ENCODE peak calls at places on chromosome 16, in six cellular contexts. K, E, S, O, L and D are unnamed samples.

GRCh38 chr16:85286970-85287814 is 174.9 kb upstream of the CIBAR2 start:
- DNase-seq in E (no peak), K (peak), S (no peak), O (peak), L (no peak), D (peak)

GRCh38 chr16:68539704-68540370 is 746 bp downstream of the ZFP90 start:
- DNase-seq in O (no peak), S (peak), E (no peak), L (peak), K (peak), D (no peak)

GRCh38 chr16:76345093-76345735 is 68.0 kb downstream of the CNTNAP4 start:
- DNase-seq in L (no peak), O (no peak), K (no peak), S (no peak), E (no peak), D (peak)

GRCh38 chr16:65697061-65697460 is 575.2 kb upstream of the CDH11 start:
- DNase-seq in S (no peak), O (no peak), E (no peak), L (no peak), K (no peak), D (no peak)

GRCh38 chr16:66882702-66883101 is 2.4 kb downstream of the PDP2 start:
- DNase-seq in K (no peak), O (no peak), L (no peak), S (no peak), E (no peak), D (no peak)

GRCh38 chr16:58124601-58124915 is 4.6 kb downstream of the CFAP20 start:
- DNase-seq in L (no peak), K (peak), O (no peak), E (no peak), S (no peak), D (no peak)

GRCh38 chr16:54286330-54287017 is at the start of gene IRX3:
- DNase-seq in E (no peak), O (no peak), S (peak), L (peak), K (peak), D (peak)

GRCh38 chr16:30380801-30381208 is 1.6 kb downstream of the SEPTIN1 start:
- DNase-seq in E (no peak), O (no peak), S (no peak), K (no peak), L (peak), D (no peak)

GRCh38 chr16:28140788-28141618 is 70.8 kb downstream of the XPO6 start:
- DNase-seq in K (no peak), O (no peak), S (peak), L (no peak), E (peak), D (no peak)

GRCh38 chr16:17271687-17272086 is 199.1 kb downstream of the XYLT1 start:
- DNase-seq in K (no peak), O (no peak), E (no peak), L (no peak), S (no peak), D (no peak)

GRCh38 chr16:15440852-15441251 is 6.5 kb downstream of the BMERB1 start:
- DNase-seq in L (no peak), K (peak), E (no peak), O (no peak), S (no peak), D (no peak)

GRCh38 chr16:10879681-10880589 is 2.9 kb downstream of the CIITA start:
- DNase-seq in K (no peak), O (no peak), S (no peak), E (no peak), L (no peak), D (no peak)

GRCh38 chr16:21263640-21264211 is 14.4 kb downstream of the CRYM start:
- DNase-seq in L (no peak), E (peak), O (no peak), K (peak), S (no peak), D (no peak)

GRCh38 chr16:2954228-2954627 is 9.8 kb upstream of the KREMEN2 start:
- DNase-seq in O (no peak), L (no peak), E (peak), K (no peak), S (no peak), D (no peak)

GRCh38 chr16:75272097-75272548 is 20.7 kb upstream of the BCAR1 start:
- DNase-seq in L (no peak), K (no peak), S (no peak), E (no peak), O (no peak), D (no peak)

GRCh38 chr16:78490847-78491246 is 391.4 kb downstream of the WWOX start:
- DNase-seq in K (no peak), O (no peak), E (no peak), L (peak), S (no peak), D (no peak)

GRCh38 chr16:54447606-54448440 is 161.2 kb upstream of the IRX3 start:
- DNase-seq in E (no peak), L (no peak), O (no peak), S (no peak), K (peak), D (no peak)

GRCh38 chr16:10031955-10032354 is 150.3 kb downstream of the GRIN2A start:
- DNase-seq in O (no peak), E (no peak), K (no peak), L (no peak), S (no peak), D (no peak)

GRCh38 chr16:80569440-80570105 is 28.8 kb downstream of the DYNLRB2 start:
- DNase-seq in L (no peak), K (peak), O (no peak), E (no peak), S (peak), D (no peak)

GRCh38 chr16:27195941-27196595 is 7.3 kb upstream of the KDM8 start:
- DNase-seq in S (peak), L (no peak), E (no peak), O (no peak), K (no peak), D (no peak)